ENCODE peak calls at places on chromosomes 13 and 19, in eight cellular contexts. K is caudate nucleus; J is hippocampal formation; Y is stimulated activated CD4-positive, alpha-beta T cell treated with anti-CD3 and anti-CD28 coated beads, Interleukin-2, amount 100 ng/mL, for 48 hours; F is SJSA1; R is Peyer's patch; P is neural progenitor cell; E is progenitor cell of endocrine pancreas. O is an unnamed sample.

GRCh38 chr19:44689290-44690130 is 9.4 kb upstream of the CEACAM16 start:
- DNase-seq in K (peak; percentile 35), J (peak; percentile 9), E (peak; percentile 88), R (peak; percentile 87), Y (peak; percentile 79), P (peak; percentile 85), F (peak; percentile 75), O (peak; percentile 73)

GRCh38 chr13:35879111-35879510 is 252.1 kb downstream of the DCLK1 start:
- DNase-seq in P (no peak), E (no peak), F (no peak), R (no peak), K (peak; percentile 40), J (no peak), Y (no peak), O (no peak)

GRCh38 chr13:100175803-100176182 is 86.9 kb downstream of the PCCA start:
- DNase-seq in K (no peak), J (no peak), P (no peak), Y (no peak), E (no peak), R (no peak), F (no peak), O (no peak)

GRCh38 chr13:23509781-23510543 is 60.2 kb upstream of the TNFRSF19 start:
- DNase-seq in E (no peak), K (no peak), R (no peak), P (no peak), Y (no peak), F (no peak), J (no peak), O (no peak)

GRCh38 chr19:11949201-11949600 is 15.6 kb upstream of the ZNF763 start:
- DNase-seq in R (no peak), E (no peak), F (peak; percentile 11), Y (no peak), P (no peak), K (no peak), J (no peak), O (peak; percentile 23)

GRCh38 chr19:5052515-5052914 is 83.6 kb downstream of the KDM4B start:
- DNase-seq in F (no peak), R (no peak), E (no peak), Y (no peak), J (no peak), K (no peak), P (peak; percentile 42), O (no peak)

GRCh38 chr19:51125421-51126075 is 842 bp downstream of the SIGLEC9 start:
- DNase-seq in E (no peak), R (no peak), P (no peak), Y (no peak), K (no peak), F (no peak), J (no peak), O (no peak)

GRCh38 chr19:56170261-56170660 is 5.5 kb upstream of the GALP start:
- DNase-seq in K (no peak), P (no peak), E (no peak), R (peak; percentile 63), J (no peak), Y (no peak), F (no peak), O (peak; percentile 11)

GRCh38 chr19:31347828-31348314 is 1.4 kb downstream of the TSHZ3 start:
- DNase-seq in R (no peak), F (peak; percentile 25), K (no peak), P (no peak), Y (no peak), J (no peak), E (no peak), O (no peak)

GRCh38 chr13:99131410-99131809 is 69.2 kb upstream of the UBAC2 start:
- DNase-seq in R (no peak), Y (no peak), E (no peak), P (no peak), J (no peak), F (no peak), K (no peak), O (no peak)

GRCh38 chr19:49335071-49335783 is at the start of gene CD37:
- DNase-seq in E (no peak), R (no peak), K (no peak), P (no peak), Y (peak; percentile 25), J (no peak), F (no peak), O (peak; percentile 59)

GRCh38 chr13:41995946-41996345 is 35.0 kb upstream of the VWA8 start:
- DNase-seq in J (no peak), P (no peak), F (no peak), R (no peak), E (no peak), K (no peak), Y (no peak), O (peak; percentile 86)

GRCh38 chr19:12994701-12995595 is at the start of gene NFIX:
- DNase-seq in P (peak; percentile 89), R (peak; percentile 81), J (no peak), F (no peak), E (peak; percentile 43), K (peak; percentile 53), Y (peak; percentile 43), O (peak; percentile 69)

GRCh38 chr13:44783987-44784734 is 205.1 kb downstream of the NUFIP1 start:
- DNase-seq in E (no peak), F (no peak), P (no peak), J (no peak), R (no peak), K (no peak), Y (no peak), O (no peak)

GRCh38 chr19:32675720-32676185 is at the start of gene RGS9BP:
- DNase-seq in F (no peak), E (peak; percentile 26), P (peak; percentile 70), R (peak; percentile 82), J (peak; percentile 36), Y (peak; percentile 51), K (peak; percentile 84), O (peak; percentile 77)

GRCh38 chr13:34405410-34405809 is 536.7 kb upstream of the NBEA start:
- DNase-seq in J (no peak), Y (no peak), R (no peak), E (no peak), F (no peak), P (no peak), K (no peak), O (no peak)

GRCh38 chr13:34678154-34678553 is 263.9 kb upstream of the NBEA start:
- DNase-seq in Y (no peak), J (no peak), P (no peak), F (peak; percentile 1), E (no peak), K (no peak), R (no peak), O (no peak)

GRCh38 chr19:36196249-36196648 is 18.2 kb downstream of the ZNF565 start:
- DNase-seq in Y (no peak), P (no peak), E (no peak), K (no peak), J (no peak), R (no peak), F (no peak), O (no peak)

GRCh38 chr19:4149518-4150288 is 3.7 kb upstream of the CREB3L3 start:
- DNase-seq in Y (no peak), F (no peak), K (no peak), J (no peak), P (no peak), E (no peak), R (peak; percentile 80), O (no peak)

GRCh38 chr13:110089815-110090214 is 217.1 kb downstream of the COL4A1 start:
- DNase-seq in E (no peak), P (no peak), K (no peak), J (no peak), R (no peak), F (no peak), Y (no peak), O (no peak)

GRCh38 chr19:33346665-33347064 is 26.8 kb upstream of the CEBPG start:
- DNase-seq in P (no peak), K (no peak), Y (no peak), F (no peak), J (no peak), R (no peak), E (no peak), O (no peak)

GRCh38 chr13:78689011-78689410 is 30.1 kb upstream of the OBI1 start:
- DNase-seq in Y (no peak), P (peak; percentile 36), J (no peak), K (no peak), R (no peak), F (no peak), E (no peak), O (no peak)

GRCh38 chr19:41542622-41543021 is 33.3 kb upstream of the CEACAM21 start:
- DNase-seq in K (no peak), F (no peak), J (no peak), E (no peak), P (no peak), Y (no peak), R (no peak), O (no peak)

GRCh38 chr13:108269601-108270328 is at the start of gene TNFSF13B:
- DNase-seq in E (peak; percentile 13), F (peak; percentile 24), R (peak; percentile 60), Y (peak; percentile 44), J (peak; percentile 29), P (peak; percentile 53), K (peak; percentile 11), O (peak; percentile 89)

GRCh38 chr13:95248953-95249352 is 52.3 kb downstream of the ABCC4 start:
- DNase-seq in P (no peak), R (no peak), J (no peak), Y (no peak), K (no peak), F (no peak), E (no peak), O (no peak)

GRCh38 chr13:51479199-51479523 is 26.3 kb upstream of the INTS6 start:
- DNase-seq in P (no peak), R (no peak), F (peak; percentile 34), E (no peak), K (no peak), Y (no peak), J (no peak), O (no peak)

GRCh38 chr13:48965736-48966135 is 10.0 kb upstream of the FNDC3A start:
- DNase-seq in E (no peak), Y (no peak), J (no peak), P (no peak), R (no peak), F (no peak), K (no peak), O (no peak)

GRCh38 chr19:10568444-10568825 is 344 bp downstream of the CDKN2D start:
- DNase-seq in E (no peak), P (no peak), R (no peak), K (no peak), J (no peak), F (no peak), Y (no peak), O (peak; percentile 89)

GRCh38 chr19:48746120-48746519 is 589 bp downstream of the IZUMO1 start:
- DNase-seq in E (no peak), K (no peak), R (no peak), J (no peak), P (no peak), F (no peak), Y (no peak), O (no peak)

GRCh38 chr19:2986951-2987491 is 9.7 kb downstream of the TLE6 start:
- DNase-seq in E (peak; percentile 37), R (no peak), K (no peak), Y (no peak), P (peak; percentile 89), J (no peak), F (no peak), O (no peak)

GRCh38 chr19:36258028-36258875 is 43.3 kb downstream of the ZNF146 start:
- DNase-seq in R (no peak), J (no peak), Y (no peak), P (no peak), E (no peak), F (no peak), K (no peak), O (no peak)

GRCh38 chr19:29467824-29468401 is 57.9 kb upstream of the VSTM2B start:
- DNase-seq in Y (peak; percentile 1), J (peak; percentile 48), E (no peak), K (no peak), F (no peak), P (peak; percentile 56), R (no peak), O (peak; percentile 31)

GRCh38 chr13:50389726-50390125 is 374.5 kb downstream of the KCNRG start:
- DNase-seq in K (no peak), F (no peak), Y (no peak), J (no peak), P (no peak), R (no peak), E (no peak), O (no peak)

O was measured in NB4.